ENCODE peak calls at places on chromosomes 2 and 18, in five cellular contexts. W, U, V, L and G are unnamed samples. For H3K27me3, the result is how much of the 10 kb centered on the place peaks cover.

GRCh38 chr2:115162454-115163293 is 720.2 kb downstream of the DPP10 start:
- DNase-seq in V (no peak), W (no peak), U (no peak), L (no peak), G (peak)

GRCh38 chr18:10419420-10420103 is 34.9 kb upstream of the APCDD1 start:
- DNase-seq in L (no peak), W (no peak), U (no peak), V (no peak), G (no peak)

GRCh38 chr2:30400151-30400954 is 46.7 kb upstream of the LCLAT1 start:
- DNase-seq in W (no peak), U (no peak), V (no peak), L (no peak), G (peak)

GRCh38 chr2:224584111-224584764 is 925 bp downstream of the CUL3 start:
- DNase-seq in L (peak), W (peak), V (no peak), U (peak), G (peak)

GRCh38 chr18:13756261-13756660 is 29.8 kb downstream of the RNMT start:
- DNase-seq in V (no peak), U (no peak), W (no peak), L (no peak), G (no peak)

GRCh38 chr18:2050702-2051201 is 520.6 kb downstream of the METTL4 start:
- DNase-seq in W (no peak), L (no peak), U (no peak), V (peak), G (no peak)

GRCh38 chr2:223324402-223324801 is 272.4 kb downstream of the KCNE4 start:
- DNase-seq in U (no peak), V (no peak), L (no peak), W (no peak), G (no peak)

GRCh38 chr2:133287709-133288108 is 280.6 kb downstream of the NCKAP5 start:
- DNase-seq in L (no peak), W (no peak), V (no peak), U (no peak), G (no peak)

GRCh38 chr2:202736826-202737225 is 102.1 kb downstream of the FAM117B start:
- DNase-seq in L (no peak), U (no peak), V (no peak), W (no peak), G (no peak)

GRCh38 chr2:23449831-23450331 is 64.9 kb downstream of the KLHL29 start:
- DNase-seq in W (no peak), V (no peak), L (no peak), U (no peak), G (no peak)

GRCh38 chr2:68188831-68189230 is 31.1 kb downstream of the PNO1 start:
- DNase-seq in V (no peak), U (no peak), L (no peak), W (no peak), G (no peak)

GRCh38 chr2:240965296-240965904 is 33.0 kb upstream of the SNED1 start:
- DNase-seq in L (peak), V (no peak), U (no peak), W (no peak), G (no peak)

GRCh38 chr2:38526195-38526594 is 76.5 kb downstream of the HNRNPLL start:
- DNase-seq in W (no peak), L (no peak), U (no peak), V (no peak), G (no peak)

GRCh38 chr18:67232406-67232805 is 284.1 kb downstream of the DSEL start:
- DNase-seq in V (no peak), W (no peak), L (no peak), U (no peak), G (no peak)

DNA sequence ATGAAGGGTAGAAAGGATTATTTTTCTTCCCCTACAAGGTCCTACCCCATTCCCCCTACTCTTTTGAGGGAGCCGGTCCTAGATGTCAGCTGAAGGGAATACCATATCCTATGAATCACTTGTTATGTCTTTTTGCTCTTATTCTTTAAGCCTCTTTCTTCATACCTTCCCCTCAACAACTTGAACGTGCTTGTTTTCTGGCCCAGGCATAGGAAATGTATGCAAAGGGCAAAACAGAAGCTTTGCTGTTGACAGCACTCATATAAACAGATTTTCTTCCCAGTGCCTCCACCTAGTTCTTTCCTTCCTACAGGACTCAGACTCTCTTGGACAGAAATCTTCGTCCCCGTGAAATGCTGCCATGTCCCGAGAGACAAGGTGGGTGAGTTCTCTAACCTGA is 64.6 kb downstream of the TMEM17 start:
- DNase-seq in L (no peak), W (no peak), U (no peak), V (no peak), G (no peak)
- H3K27me3 ChIP-seq in L (under half), W (under half), U (under half), V (under half), G (under half)

GRCh38 chr2:65129276-65129612 is 662 bp downstream of the RAB1A start:
- DNase-seq in V (no peak), U (no peak), W (no peak), L (no peak), G (no peak)

GRCh38 chr2:65133626-65134025 is 3.7 kb upstream of the RAB1A start:
- DNase-seq in L (no peak), V (no peak), W (no peak), U (no peak), G (no peak)

GRCh38 chr2:65130440-65131175 is 702 bp upstream of the RAB1A start:
- DNase-seq in W (no peak), L (no peak), V (no peak), U (no peak), G (no peak)

GRCh38 chr2:65128297-65129190 is 1.4 kb downstream of the RAB1A start:
- DNase-seq in W (peak), V (no peak), U (no peak), L (no peak), G (peak)

DNA sequence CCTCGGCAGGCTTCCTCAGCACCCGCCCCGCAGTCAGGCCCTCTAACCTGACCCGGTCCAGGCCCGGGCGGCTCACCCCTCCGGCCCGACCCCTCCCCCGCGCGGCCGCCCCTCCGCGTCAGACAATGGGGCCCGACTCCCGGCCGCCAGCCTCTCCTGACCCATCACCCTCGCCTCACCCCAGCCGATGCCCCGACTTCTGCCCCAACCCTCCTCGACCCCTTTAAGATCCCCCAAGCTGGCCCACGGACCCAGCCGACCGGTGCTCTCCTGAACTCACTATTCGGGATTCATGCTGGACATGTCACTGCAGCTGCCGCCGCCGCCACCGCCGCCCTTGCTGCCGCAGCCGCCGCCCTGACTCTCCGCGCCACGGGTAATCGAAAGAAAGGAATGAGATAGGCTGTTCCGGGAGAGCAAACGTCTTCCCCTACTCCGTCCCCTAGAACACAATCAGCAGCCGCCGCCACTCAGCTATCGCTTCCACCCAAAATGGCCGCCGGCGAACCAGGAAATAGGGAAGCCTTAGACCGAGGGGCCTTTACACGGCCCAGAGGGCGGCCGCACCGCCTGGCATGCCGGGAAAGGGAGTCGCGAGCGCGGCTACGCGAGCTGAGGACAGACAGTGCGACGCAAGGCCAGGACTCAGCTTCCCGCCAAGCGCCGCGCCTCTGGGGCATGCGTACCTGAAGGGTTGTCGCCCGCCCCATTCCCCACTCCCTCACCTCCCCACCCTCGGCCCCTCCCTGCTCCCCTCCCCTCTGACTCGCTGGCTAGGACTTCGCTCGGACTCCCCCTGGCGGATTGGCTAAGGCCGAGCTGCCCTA is at the start of gene RAB1A:
- DNase-seq in V (peak), L (peak), W (peak), U (peak), G (peak)
- TF ChIP-seq POLR2A in V (peak), L (peak), W (peak), U (peak), G (peak)

DNA sequence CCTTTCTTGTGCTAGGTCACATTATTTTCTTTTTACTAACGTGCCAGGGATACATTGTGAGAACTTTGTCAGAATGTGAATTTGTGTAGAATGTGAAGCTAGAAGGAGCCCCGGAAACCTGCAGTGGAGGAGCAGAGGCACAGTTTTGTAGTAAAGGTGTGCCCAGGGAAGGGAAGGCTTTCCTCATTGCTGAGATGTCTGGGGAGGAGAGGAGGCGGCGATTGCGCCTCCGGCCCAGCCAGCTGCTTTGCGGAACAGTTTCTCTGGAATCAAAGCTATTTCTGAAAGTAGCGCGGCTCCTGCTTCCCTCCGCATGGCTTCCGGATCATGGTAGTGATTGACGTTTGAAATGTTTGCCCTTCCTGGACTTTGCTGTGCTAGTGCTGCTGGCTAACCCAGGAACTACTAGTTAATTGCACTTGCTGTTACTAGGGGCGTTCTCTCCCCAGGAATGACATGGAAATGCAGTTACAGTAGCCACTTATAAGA is 83.1 kb upstream of the RBM44 start:
- DNase-seq in W (peak), L (peak), U (peak), V (no peak), G (no peak)
- H3K4me3 ChIP-seq in W (no peak), L (peak), U (peak), V (no peak), G (no peak)

GRCh38 chr2:118539290-118539689 is 308.2 kb downstream of the EN1 start:
- DNase-seq in V (peak), L (no peak), U (peak), W (peak), G (peak)
- H3K27me3 ChIP-seq in V (under half), L (under half), U (under half), W (under half), G (under half)

DNA sequence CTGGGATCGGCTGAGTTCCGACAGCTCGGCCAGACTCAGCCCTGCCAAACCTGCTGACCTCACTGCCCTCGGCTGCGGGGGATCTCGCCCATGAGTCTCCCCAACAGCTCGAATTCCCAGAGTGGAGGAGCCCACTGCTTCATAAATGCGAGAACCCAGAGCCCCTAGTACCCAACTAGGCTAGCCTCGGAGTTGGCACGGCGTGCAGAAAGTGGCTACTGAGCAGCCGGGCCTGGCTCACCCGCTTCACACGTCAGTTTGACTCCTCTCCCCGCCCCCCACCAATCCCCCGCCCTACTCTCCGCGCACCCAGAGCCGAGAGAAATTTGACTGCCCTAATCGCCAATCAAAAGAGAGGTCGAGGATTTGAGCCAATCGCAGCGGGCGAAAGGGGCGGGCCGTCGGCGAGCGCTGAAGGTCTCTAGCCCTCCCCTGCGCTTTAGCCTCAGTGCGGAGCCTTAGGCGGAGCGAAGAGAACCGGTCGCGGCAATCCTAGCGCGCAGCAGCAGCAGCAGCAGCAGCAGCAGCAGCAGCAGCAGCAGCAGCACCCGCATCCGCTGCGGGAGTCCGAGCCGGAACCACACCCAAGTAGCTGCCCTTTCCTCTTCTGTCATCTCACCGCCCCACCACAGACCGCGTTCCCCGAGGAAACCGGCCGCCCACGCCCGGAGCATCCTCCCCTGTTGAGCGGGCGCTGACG is at the start of gene GLS:
- DNase-seq in W (peak), V (peak), L (peak), U (peak), G (peak)
- TF ChIP-seq POLR2A in W (peak), V (peak), L (peak), U (peak), G (peak)

GRCh38 chr2:172951554-172951953 is 124.1 kb upstream of the MAP3K20 start:
- DNase-seq in V (no peak), W (no peak), L (no peak), U (no peak), G (no peak)

GRCh38 chr2:172949522-172949921 is 126.1 kb upstream of the MAP3K20 start:
- DNase-seq in W (no peak), V (no peak), U (no peak), L (no peak), G (no peak)

GRCh38 chr2:172953411-172953810 is 122.2 kb upstream of the MAP3K20 start:
- DNase-seq in L (no peak), U (no peak), W (no peak), V (no peak), G (no peak)

GRCh38 chr2:172947461-172947860 is 128.2 kb upstream of the MAP3K20 start:
- DNase-seq in U (no peak), L (no peak), V (no peak), W (no peak), G (no peak)

GRCh38 chr2:172950565-172950964 is 125.1 kb upstream of the MAP3K20 start:
- DNase-seq in U (no peak), W (no peak), L (no peak), V (no peak), G (no peak)
- H3K4me3 ChIP-seq in U (no peak), W (no peak), L (no peak), V (no peak), G (no peak)

DNA sequence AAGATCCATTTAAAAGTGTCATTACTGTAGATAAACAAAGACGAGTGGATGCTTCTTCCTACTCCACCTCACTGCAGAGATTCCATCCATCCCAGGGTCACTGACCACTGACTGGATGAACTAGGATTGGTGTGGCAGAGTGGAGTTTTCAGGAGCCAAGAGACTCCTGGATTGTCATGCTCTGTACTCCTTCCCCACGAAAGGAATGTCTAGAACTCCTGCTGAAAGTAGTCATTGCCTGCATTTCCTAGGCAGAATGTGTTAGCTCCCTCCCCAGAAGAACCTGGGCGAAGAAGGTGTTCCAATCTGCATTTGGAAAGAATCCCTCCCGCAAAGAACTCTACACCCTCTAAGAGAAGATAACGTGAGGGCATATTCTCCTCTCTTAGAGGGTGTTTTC is 6.3 kb downstream of the PAX8 start:
- DNase-seq in U (no peak), L (no peak), V (no peak), W (no peak), G (no peak)
- H3K27me3 ChIP-seq in U (under half), L (half or more), V (under half), W (under half), G (under half)

GRCh38 chr18:51400721-51401120 is 203.2 kb upstream of the MEX3C start:
- DNase-seq in L (no peak), U (no peak), W (no peak), V (no peak), G (no peak)
- TF ChIP-seq POLR2A in L (no peak), U (no peak), W (no peak), V (no peak), G (no peak)

DNA sequence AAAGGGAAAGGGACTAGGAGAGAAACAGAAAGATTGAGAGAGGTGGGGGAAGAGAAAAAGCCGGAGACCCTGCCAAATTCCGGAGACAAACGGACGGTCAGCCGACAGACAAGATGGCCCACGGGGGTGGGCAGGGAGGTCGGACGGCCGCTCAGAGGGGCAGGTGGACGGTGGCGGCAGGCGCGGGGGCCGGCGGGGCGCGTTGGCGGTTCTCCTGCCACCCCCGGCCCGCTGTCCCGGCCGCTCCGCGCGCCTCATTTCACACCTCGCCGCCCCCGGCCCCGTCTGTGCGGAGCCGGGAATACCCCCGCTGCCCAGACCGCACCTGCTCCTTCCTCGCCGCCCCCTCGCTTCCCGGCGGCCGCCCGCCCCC is 935 bp downstream of the SLC30A3 start:
- DNase-seq in V (no peak), L (no peak), U (no peak), W (no peak), G (no peak)
- H3K4me3 ChIP-seq in V (peak), L (peak), U (peak), W (no peak), G (no peak)